ENCODE peak calls at places on chromosomes 5 and 9, in ten cellular contexts. Z is endothelial cell; W is NCI-H226; P is mucosa of gallbladder; T is T-helper 17 cell; D is GM04504; Y is aorta; R is NCI-H2029 treated with DMSO at 0.1 percent for 48 hours; I is activated CD8-positive, alpha-beta memory T cell treated with anti-CD3 and anti-CD28 coated beads for 4 hours; E is frontal cortex. G is an unnamed sample.
A peak's percentile ranks its signal among the peaks of the same experiment; 100 is the strongest.

GRCh38 chr5:61167382-61167781 is 5.1 kb upstream of the SMIM15 start:
- DNase-seq in R (no peak), Y (no peak), E (no peak), I (no peak), D (peak; percentile 16), W (peak; percentile 36), P (peak; percentile 24), T (no peak), Z (peak; percentile 8), G (peak; percentile 37)

GRCh38 chr5:40626834-40627233 is 52.9 kb upstream of the PTGER4 start:
- DNase-seq in W (no peak), Y (no peak), I (no peak), T (no peak), R (no peak), P (no peak), Z (no peak), D (no peak), E (no peak), G (no peak)

GRCh38 chr5:168647083-168647482 is 67.9 kb upstream of the PANK3 start:
- DNase-seq in W (peak; percentile 33), Y (no peak), P (no peak), I (no peak), T (no peak), D (peak; percentile 57), Z (no peak), R (no peak), E (no peak), G (peak; percentile 60)

GRCh38 chr5:63131618-63132285 is 553.1 kb downstream of the LRRC70 start:
- DNase-seq in P (peak; percentile 60), R (no peak), D (no peak), W (no peak), I (no peak), Y (no peak), E (no peak), T (no peak), Z (no peak), G (no peak)

GRCh38 chr9:90274725-90275124 is 367.9 kb downstream of the DIRAS2 start:
- DNase-seq in Y (no peak), T (no peak), P (no peak), W (no peak), R (no peak), D (no peak), Z (peak; percentile 4), E (no peak), I (no peak), G (peak; percentile 15)

GRCh38 chr5:170861855-170862766 is at the start of gene RANBP17:
- DNase-seq in E (peak; percentile 62), P (peak; percentile 40), I (no peak), T (no peak), Z (peak; percentile 77), Y (peak; percentile 84), W (no peak), R (peak; percentile 33), D (no peak), G (peak; percentile 78)

GRCh38 chr9:128045876-128046275 is 21.2 kb downstream of the NAIF1 start:
- DNase-seq in T (no peak), W (no peak), R (no peak), I (no peak), Z (no peak), E (no peak), D (no peak), Y (no peak), P (no peak), G (no peak)

GRCh38 chr9:4048441-4048840 is 251.4 kb downstream of the GLIS3 start:
- DNase-seq in I (no peak), R (no peak), Z (no peak), D (peak; percentile 12), T (no peak), P (no peak), E (peak; percentile 3), W (peak; percentile 24), Y (no peak), G (peak; percentile 25)

GRCh38 chr9:129886226-129887174 is 51.2 kb downstream of the USP20 start:
- DNase-seq in Z (no peak), W (no peak), E (no peak), P (no peak), Y (no peak), R (no peak), I (no peak), D (no peak), T (peak; percentile 51), G (peak; percentile 24)

GRCh38 chr9:97568461-97569275 is 64.5 kb downstream of the TSTD2 start:
- DNase-seq in Z (no peak), P (no peak), Y (no peak), I (no peak), R (no peak), E (no peak), W (no peak), T (no peak), D (no peak), G (no peak)

GRCh38 chr9:80157128-80157527 is 585.4 kb downstream of the TLE4 start:
- DNase-seq in I (no peak), D (no peak), T (no peak), Z (no peak), R (no peak), Y (no peak), E (no peak), P (no peak), W (no peak), G (no peak)

GRCh38 chr5:126511961-126512360 is 83.1 kb downstream of the ALDH7A1 start:
- DNase-seq in D (no peak), P (no peak), Y (no peak), E (no peak), T (no peak), Z (no peak), I (no peak), W (no peak), R (no peak), G (no peak)

GRCh38 chr5:181283347-181283746 is 22.4 kb upstream of the TRIM52 start:
- DNase-seq in E (no peak), P (no peak), D (no peak), I (no peak), R (no peak), W (no peak), Z (no peak), Y (peak; percentile 64), T (no peak), G (no peak)

GRCh38 chr5:58241383-58241782 is 218.5 kb downstream of the PLK2 start:
- DNase-seq in D (no peak), I (no peak), W (peak; percentile 25), E (no peak), Y (no peak), T (no peak), Z (no peak), P (peak; percentile 13), R (no peak), G (no peak)

GRCh38 chr9:85258229-85258628 is 483.5 kb downstream of the AGTPBP1 start:
- DNase-seq in W (no peak), P (no peak), T (no peak), E (no peak), R (no peak), Z (no peak), Y (no peak), I (no peak), D (no peak), G (no peak)

GRCh38 chr5:168359820-168360460 is 68.5 kb downstream of the WWC1 start:
- DNase-seq in E (no peak), D (no peak), W (no peak), Z (no peak), R (peak; percentile 23), Y (no peak), T (no peak), P (no peak), I (no peak), G (peak; percentile 51)

GRCh38 chr9:105355810-105356209 is 92.0 kb upstream of the FSD1L start:
- DNase-seq in D (no peak), Z (no peak), R (no peak), I (no peak), P (no peak), W (peak; percentile 50), E (no peak), T (no peak), Y (no peak), G (no peak)